ENCODE peak calls at places on chromosomes 1 and 21, in nine cellular contexts. Q is IMR-90; D is thoracic aorta; W is cardiac fibroblast; X is CD8-positive, alpha-beta memory T cell; S is stomach; J is right lobe of liver; T is left ventricle myocardium inferior; G is CD8-positive, alpha-beta T cell. I is an unnamed sample.

GRCh38 chr1:154784924-154785531 is 85.1 kb downstream of the KCNN3 start:
- DNase-seq in Q (no peak), D (no peak), W (no peak), X (peak), S (peak), J (peak), T (no peak), G (peak), I (no peak)

GRCh38 chr1:10697621-10698160 is 98.8 kb downstream of the CASZ1 start:
- DNase-seq in Q (no peak), D (no peak), W (no peak), X (no peak), S (no peak), J (no peak), T (no peak), G (no peak), I (peak)

GRCh38 chr1:30476476-30476875 is 246.9 kb downstream of the MATN1 start:
- DNase-seq in Q (no peak), D (no peak), W (no peak), X (no peak), S (peak), J (no peak), T (no peak), G (no peak), I (no peak)

GRCh38 chr1:39159224-39160036 is 45.1 kb upstream of the MACF1 start:
- DNase-seq in Q (peak), D (no peak), W (peak), X (no peak), S (peak), J (no peak), T (no peak), G (no peak), I (no peak)

GRCh38 chr21:29092102-29092959 is 18.9 kb upstream of the CCT8 start:
- DNase-seq in Q (peak), D (no peak), W (peak), X (no peak), S (no peak), J (peak), T (no peak), G (no peak), I (no peak)

GRCh38 chr1:237041795-237042466 is at the start of gene RYR2:
- DNase-seq in Q (no peak), D (no peak), W (no peak), X (no peak), S (no peak), J (no peak), T (peak), G (no peak), I (no peak)

GRCh38 chr1:76015478-76016103 is 59.0 kb upstream of the ST6GALNAC3 start:
- DNase-seq in Q (no peak), D (no peak), W (no peak), X (no peak), S (no peak), J (no peak), T (no peak), G (no peak), I (no peak)

GRCh38 chr21:32768530-32768929 is 3.0 kb downstream of the PAXBP1 start:
- DNase-seq in Q (peak), D (no peak), W (no peak), X (no peak), S (no peak), J (no peak), T (no peak), G (no peak), I (no peak)

GRCh38 chr21:16071761-16072160 is 342.0 kb downstream of the USP25 start:
- DNase-seq in Q (no peak), D (no peak), W (no peak), X (no peak), S (no peak), J (no peak), T (no peak), G (no peak), I (no peak)

GRCh38 chr1:195053478-195053877 is 1554.8 kb downstream of the KCNT2 start:
- DNase-seq in Q (peak), D (no peak), W (no peak), X (no peak), S (no peak), J (no peak), T (no peak), G (no peak), I (no peak)

GRCh38 chr1:11339346-11340247 is 66.6 kb downstream of the UBIAD1 start:
- DNase-seq in Q (no peak), D (no peak), W (no peak), X (no peak), S (no peak), J (no peak), T (no peak), G (no peak), I (no peak)

GRCh38 chr21:38639782-38640750 is 141.8 kb upstream of the ERG start:
- DNase-seq in Q (no peak), D (no peak), W (no peak), X (no peak), S (no peak), J (no peak), T (no peak), G (no peak), I (no peak)

GRCh38 chr1:31822766-31823165 is 6.9 kb upstream of the SPOCD1 start:
- DNase-seq in Q (peak), D (no peak), W (peak), X (no peak), S (no peak), J (no peak), T (no peak), G (no peak), I (no peak)

GRCh38 chr1:24536391-24536840 is 19.5 kb upstream of the NCMAP start:
- DNase-seq in Q (peak), D (no peak), W (no peak), X (peak), S (peak), J (no peak), T (no peak), G (peak), I (no peak)

GRCh38 chr1:40769815-40770214 is 13.8 kb upstream of the KCNQ4 start:
- DNase-seq in Q (no peak), D (no peak), W (no peak), X (no peak), S (no peak), J (no peak), T (no peak), G (no peak), I (no peak)

GRCh38 chr1:24594328-24594598 is 38.4 kb downstream of the NCMAP start:
- DNase-seq in Q (no peak), D (no peak), W (no peak), X (no peak), S (no peak), J (no peak), T (no peak), G (no peak), I (no peak)

GRCh38 chr1:182235952-182236650 is 155.5 kb downstream of the GLUL start:
- DNase-seq in Q (peak), D (no peak), W (no peak), X (no peak), S (no peak), J (no peak), T (peak), G (no peak), I (no peak)

GRCh38 chr1:182280521-182280920 is 111.1 kb downstream of the GLUL start:
- DNase-seq in Q (no peak), D (no peak), W (no peak), X (no peak), S (no peak), J (no peak), T (no peak), G (no peak), I (no peak)

GRCh38 chr1:241181471-241181870 is 175.5 kb downstream of the RGS7 start:
- DNase-seq in Q (no peak), D (no peak), W (no peak), X (no peak), S (no peak), J (no peak), T (no peak), G (no peak), I (no peak)

GRCh38 chr1:22643381-22643780 is at the start of gene C1QC:
- DNase-seq in Q (no peak), D (no peak), W (no peak), X (no peak), S (no peak), J (peak), T (peak), G (no peak), I (peak)

GRCh38 chr21:29682800-29683199 is 257.0 kb downstream of the GRIK1 start:
- DNase-seq in Q (no peak), D (no peak), W (no peak), X (no peak), S (no peak), J (no peak), T (no peak), G (no peak), I (no peak)

GRCh38 chr1:27097484-27097917 is 57.4 kb downstream of the SLC9A1 start:
- DNase-seq in Q (peak), D (no peak), W (peak), X (peak), S (peak), J (peak), T (peak), G (peak), I (peak)

GRCh38 chr21:17414766-17415165 is 98.1 kb upstream of the CXADR start:
- DNase-seq in Q (no peak), D (no peak), W (no peak), X (no peak), S (no peak), J (no peak), T (no peak), G (no peak), I (no peak)

GRCh38 chr1:86788300-86789206 is 84.2 kb downstream of the SH3GLB1 start:
- DNase-seq in Q (peak), D (peak), W (peak), X (no peak), S (no peak), J (no peak), T (peak), G (no peak), I (peak)

GRCh38 chr21:35219719-35220118 is 170.6 kb upstream of the RUNX1 start:
- DNase-seq in Q (no peak), D (no peak), W (no peak), X (no peak), S (no peak), J (no peak), T (no peak), G (no peak), I (no peak)

GRCh38 chr1:220225957-220226356 is 46.3 kb downstream of the RAB3GAP2 start:
- DNase-seq in Q (no peak), D (no peak), W (no peak), X (no peak), S (no peak), J (no peak), T (no peak), G (no peak), I (no peak)

GRCh38 chr1:97621955-97622354 is 298.9 kb downstream of the DPYD start:
- DNase-seq in Q (peak), D (no peak), W (peak), X (no peak), S (no peak), J (no peak), T (no peak), G (no peak), I (no peak)

GRCh38 chr1:179017383-179018326 is 8.0 kb upstream of the FAM20B start:
- DNase-seq in Q (no peak), D (no peak), W (no peak), X (no peak), S (no peak), J (no peak), T (no peak), G (no peak), I (no peak)

GRCh38 chr1:227869851-227870305 is 54.4 kb downstream of the PRSS38 start:
- DNase-seq in Q (no peak), D (no peak), W (no peak), X (peak), S (peak), J (no peak), T (no peak), G (peak), I (no peak)

GRCh38 chr1:181350146-181350545 is 133.2 kb upstream of the CACNA1E start:
- DNase-seq in Q (no peak), D (no peak), W (no peak), X (no peak), S (no peak), J (no peak), T (no peak), G (no peak), I (no peak)

GRCh38 chr21:34774750-34775149 is 106.0 kb downstream of the CLIC6 start:
- DNase-seq in Q (no peak), D (no peak), W (no peak), X (no peak), S (no peak), J (no peak), T (no peak), G (no peak), I (no peak)

DNA sequence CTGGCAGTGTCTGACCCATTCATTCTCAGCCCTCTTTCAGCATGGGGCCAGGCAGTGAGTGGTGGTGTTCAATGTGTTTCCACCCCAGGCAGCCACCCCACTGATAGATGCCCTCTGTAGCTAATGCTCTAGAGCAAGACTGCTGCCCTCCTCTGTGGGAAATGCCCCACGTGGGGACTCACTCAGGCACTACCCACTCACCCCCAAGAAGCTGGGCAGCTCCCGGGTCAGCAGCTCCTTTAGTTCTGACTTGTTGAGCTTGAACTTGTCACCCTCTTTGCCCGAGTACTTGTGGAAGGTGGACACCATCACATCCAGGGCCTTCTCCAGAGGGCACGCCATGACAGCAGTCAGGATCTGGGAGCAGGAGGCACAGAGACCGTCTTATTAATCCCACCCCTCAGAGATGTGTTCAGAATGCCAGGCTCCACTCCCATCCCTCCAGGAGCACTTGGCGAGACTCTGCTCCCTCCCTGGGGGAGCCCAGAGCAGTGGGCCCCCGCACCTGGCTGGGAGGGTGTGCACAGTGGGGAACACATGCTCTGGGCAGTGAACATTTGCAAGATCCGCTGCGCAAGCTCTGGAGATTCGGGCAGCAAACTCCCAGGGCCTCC is 1.0 kb downstream of the S100A4 start:
- DNase-seq in Q (no peak), D (no peak), W (no peak), X (no peak), S (no peak), J (no peak), T (no peak), G (no peak), I (no peak)
- H3K4me3 ChIP-seq in Q (no peak), D (peak), W (peak), X (peak), S (peak), J (no peak), T (peak), G (peak), I (no peak)

GRCh38 chr1:235953801-235954200 is 87.1 kb upstream of the LYST start:
- DNase-seq in Q (peak), D (no peak), W (peak), X (no peak), S (no peak), J (no peak), T (no peak), G (no peak), I (no peak)
- H3K4me3 ChIP-seq in Q (no peak), D (no peak), W (no peak), X (no peak), S (no peak), J (no peak), T (no peak), G (no peak), I (no peak)

GRCh38 chr1:119687391-119688079 is 24.2 kb upstream of the PHGDH start:
- DNase-seq in Q (no peak), D (no peak), W (no peak), X (no peak), S (no peak), J (no peak), T (no peak), G (no peak), I (no peak)

GRCh38 chr1:119688810-119689209 is 22.9 kb upstream of the PHGDH start:
- DNase-seq in Q (no peak), D (no peak), W (no peak), X (no peak), S (no peak), J (no peak), T (no peak), G (no peak), I (no peak)

GRCh38 chr1:119689511-119689910 is 22.2 kb upstream of the PHGDH start:
- DNase-seq in Q (no peak), D (no peak), W (no peak), X (no peak), S (no peak), J (no peak), T (no peak), G (no peak), I (no peak)

GRCh38 chr1:119683893-119684292 is 27.8 kb upstream of the PHGDH start:
- DNase-seq in Q (no peak), D (no peak), W (no peak), X (no peak), S (no peak), J (no peak), T (no peak), G (no peak), I (no peak)

DNA sequence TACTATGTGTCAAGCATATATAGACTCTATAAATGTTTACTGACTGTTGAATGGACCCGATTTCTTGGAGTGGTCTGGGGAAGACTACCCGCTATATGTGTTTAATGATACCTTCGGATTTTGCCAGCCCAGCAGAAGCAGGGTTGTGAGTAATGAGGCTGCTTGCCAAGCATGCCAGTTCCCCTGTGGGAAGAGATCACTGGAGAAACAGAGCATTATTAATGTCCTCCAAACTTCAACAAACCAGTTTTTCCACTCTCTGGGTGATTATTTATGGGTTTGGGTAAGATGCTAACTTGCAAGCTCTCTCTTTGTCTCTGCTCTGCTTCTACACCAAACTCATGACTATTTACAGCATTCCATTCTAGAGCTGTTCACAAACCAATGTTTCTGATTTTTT is 25.1 kb upstream of the PHGDH start:
- DNase-seq in Q (no peak), D (no peak), W (no peak), X (no peak), S (no peak), J (no peak), T (no peak), G (no peak), I (no peak)
- H3K4me3 ChIP-seq in Q (no peak), D (no peak), W (no peak), X (no peak), S (no peak), J (no peak), T (no peak), G (no peak), I (no peak)

GRCh38 chr1:62394646-62395045 is 42.2 kb upstream of the USP1 start:
- DNase-seq in Q (no peak), D (no peak), W (no peak), X (no peak), S (no peak), J (no peak), T (no peak), G (no peak), I (peak)
- H3K4me3 ChIP-seq in Q (no peak), D (no peak), W (no peak), X (no peak), S (no peak), J (no peak), T (no peak), G (no peak), I (no peak)

GRCh38 chr1:245810789-245811337 is 656.1 kb downstream of the KIF26B start:
- DNase-seq in Q (no peak), D (no peak), W (no peak), X (no peak), S (no peak), J (no peak), T (no peak), G (no peak), I (no peak)
- H3K4me3 ChIP-seq in Q (no peak), D (no peak), W (no peak), X (no peak), S (no peak), J (no peak), T (no peak), G (no peak), I (no peak)

DNA sequence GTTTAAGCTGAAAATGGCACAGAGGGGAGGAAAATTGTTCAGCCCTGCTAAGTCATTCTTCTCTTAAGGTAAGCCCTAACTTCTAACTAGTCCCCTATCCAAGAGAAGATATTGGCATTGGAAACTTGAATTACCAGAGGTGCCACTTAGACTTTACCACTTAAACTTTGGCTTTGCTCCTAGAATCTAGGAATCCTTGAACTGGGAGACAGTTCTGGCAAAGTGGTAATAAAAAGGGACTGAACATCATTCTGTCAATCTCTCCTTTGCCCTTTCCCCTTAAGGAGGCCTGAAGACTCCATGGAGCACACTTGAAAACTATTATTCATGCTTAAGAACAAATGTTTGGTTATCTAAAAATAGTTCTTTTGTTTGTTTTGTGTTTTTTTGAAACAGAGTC is 8.4 kb downstream of the ATP1A4 start:
- DNase-seq in Q (no peak), D (no peak), W (peak), X (no peak), S (no peak), J (no peak), T (no peak), G (no peak), I (no peak)
- H3K4me3 ChIP-seq in Q (no peak), D (no peak), W (no peak), X (no peak), S (no peak), J (no peak), T (no peak), G (no peak), I (no peak)

DNA sequence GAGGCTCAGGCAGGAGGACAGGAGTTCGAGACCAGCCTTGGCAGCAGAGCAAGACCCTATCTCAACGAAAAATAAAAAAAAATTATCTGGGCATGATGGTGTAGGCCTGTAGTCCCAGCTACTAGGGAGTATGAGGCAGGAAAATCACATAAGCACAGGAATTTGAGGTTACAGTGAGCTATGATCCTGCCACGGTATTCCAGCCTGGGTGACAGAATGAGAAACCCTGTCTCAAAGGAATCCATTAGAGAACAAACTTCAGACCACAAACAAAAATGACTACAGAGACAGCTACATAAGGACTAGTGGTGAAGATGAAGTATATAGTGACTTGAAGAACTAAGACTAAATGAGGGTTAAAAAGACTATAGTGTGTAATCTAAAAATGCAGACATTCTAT is 233.1 kb downstream of the RERE start:
- DNase-seq in Q (no peak), D (no peak), W (no peak), X (no peak), S (no peak), J (no peak), T (no peak), G (no peak), I (no peak)
- H3K4me3 ChIP-seq in Q (no peak), D (no peak), W (no peak), X (no peak), S (no peak), J (no peak), T (no peak), G (no peak), I (no peak)

DNA sequence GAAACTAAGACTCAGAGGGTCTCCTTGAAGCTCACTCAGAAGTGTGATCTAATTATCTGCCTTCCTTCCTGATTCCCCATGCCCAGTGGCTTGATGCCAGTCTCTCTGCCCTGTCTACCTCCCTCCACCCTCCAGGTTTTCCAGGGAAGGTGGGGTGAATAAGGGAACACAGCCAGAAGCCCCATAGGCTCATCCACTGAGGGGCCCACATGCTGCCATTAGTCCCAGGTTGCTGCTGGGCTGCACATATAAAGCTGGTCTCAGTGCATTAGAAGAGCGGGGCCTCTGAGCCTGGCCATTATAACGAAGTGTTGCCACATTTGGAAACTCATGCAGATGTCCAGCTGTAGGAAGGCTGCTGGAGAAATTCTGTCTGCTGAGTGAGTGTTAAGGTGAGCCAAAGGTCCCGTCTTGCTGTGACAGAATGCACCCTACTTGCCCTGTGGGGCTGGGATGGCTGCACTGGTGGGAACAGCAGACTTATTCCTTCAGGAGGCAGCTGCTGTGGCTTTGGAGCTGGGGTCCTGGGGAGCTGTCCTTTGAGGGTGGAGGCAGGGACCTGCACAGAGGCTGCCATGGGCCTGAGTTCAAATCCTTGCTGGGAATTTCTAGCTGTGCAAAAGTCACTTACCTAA is 2.9 kb downstream of the ADORA1 start:
- DNase-seq in Q (no peak), D (no peak), W (no peak), X (peak), S (peak), J (no peak), T (no peak), G (no peak), I (no peak)
- H3K4me3 ChIP-seq in Q (no peak), D (no peak), W (no peak), X (no peak), S (no peak), J (no peak), T (peak), G (no peak), I (no peak)

I was measured in upper lobe of left lung.